ENCODE peak calls at places on chromosomes 5 and 9, in six cellular contexts. Y, I, C, X, K and A are unnamed samples.

GRCh38 chr5:116361171-116361967 is 213.3 kb downstream of the SEMA6A start:
- DNase-seq in I (no peak), K (peak), Y (peak), C (no peak), X (peak), A (no peak)

GRCh38 chr5:59236448-59236847 is 653.6 kb downstream of the RAB3C start:
- DNase-seq in X (no peak), K (no peak), C (no peak), Y (no peak), I (no peak), A (no peak)

GRCh38 chr5:144103611-144104010 is 66.8 kb downstream of the YIPF5 start:
- DNase-seq in I (no peak), X (no peak), Y (no peak), C (no peak), K (peak), A (no peak)

GRCh38 chr5:145968970-145969713 is 32.8 kb downstream of the SH3RF2 start:
- DNase-seq in C (no peak), I (no peak), Y (no peak), K (no peak), X (no peak), A (no peak)

GRCh38 chr5:79464695-79465332 is 49.1 kb downstream of the HOMER1 start:
- DNase-seq in Y (peak), K (peak), X (peak), C (no peak), I (no peak), A (no peak)

GRCh38 chr5:10446490-10446889 is 4.8 kb downstream of the ROPN1L start:
- DNase-seq in C (no peak), K (no peak), X (no peak), I (no peak), Y (no peak), A (no peak)

GRCh38 chr5:176639981-176640380 is 7.3 kb upstream of the TSPAN17 start:
- DNase-seq in C (no peak), K (peak), I (no peak), Y (no peak), X (no peak), A (peak)

GRCh38 chr9:129111143-129111761 is at the start of gene PTPA:
- DNase-seq in I (peak), K (peak), X (peak), Y (peak), C (peak), A (peak)

GRCh38 chr9:88782931-88783451 is 208.3 kb upstream of the S1PR3 start:
- DNase-seq in K (peak), Y (no peak), I (no peak), X (peak), C (no peak), A (no peak)

GRCh38 chr9:2377135-2377534 is 244.5 kb upstream of the VLDLR start:
- DNase-seq in Y (no peak), X (no peak), C (no peak), K (no peak), I (no peak), A (no peak)

GRCh38 chr9:90189306-90189705 is 453.3 kb downstream of the DIRAS2 start:
- DNase-seq in I (no peak), Y (no peak), C (no peak), X (no peak), K (no peak), A (no peak)

GRCh38 chr5:67983251-67983941 is 232.2 kb upstream of the PIK3R1 start:
- DNase-seq in C (no peak), I (peak), K (peak), X (peak), Y (no peak), A (no peak)